ENCODE peak calls at places on chromosomes 11 and 22, in nine cellular contexts. P is HEK293T; U is activated gamma-delta T cell treated with anti-CD3 and anti-CD28 coated beads, Interleukin-2, amount 50 U/mL, for 16 hours; T is SK-N-SH; B is iPS DF 19.7; N is SJSA1; Q is stimulated activated effector memory CD8-positive, alpha-beta T cell treated with anti-CD3 and anti-CD28 coated beads, Interleukin-12 subunit alpha, Interleukin-12 subunit beta, amount 100 ng/mL, for 72 hours; M is T-cell; A is fibroblast of the aortic adventitia. I is an unnamed sample.

GRCh38 chr11:91932151-91932821 is 292.3 kb upstream of the FAT3 start:
- DNase-seq in M (no peak), P (no peak), A (no peak), B (no peak), N (no peak), Q (no peak), U (no peak), T (peak; percentile 48), I (no peak)

GRCh38 chr11:113957016-113957415 is 17.9 kb upstream of the HTR3A start:
- DNase-seq in N (no peak), M (no peak), P (no peak), Q (no peak), B (no peak), A (no peak), T (no peak), U (no peak), I (no peak)

GRCh38 chr11:30424336-30424735 is 101.4 kb downstream of the ARL14EP start:
- DNase-seq in P (no peak), B (no peak), N (no peak), Q (no peak), U (no peak), M (no peak), T (no peak), A (no peak), I (no peak)

GRCh38 chr11:88313441-88313840 is 24.1 kb downstream of the CTSC start:
- DNase-seq in U (no peak), M (no peak), A (no peak), Q (no peak), T (no peak), P (no peak), B (no peak), N (no peak), I (peak; percentile 27)

GRCh38 chr11:95556342-95557151 is 233.0 kb downstream of the FAM76B start:
- DNase-seq in N (no peak), M (no peak), Q (peak; percentile 66), B (no peak), P (no peak), A (peak; percentile 82), U (no peak), T (no peak), I (peak; percentile 49)

GRCh38 chr22:24325105-24325757 is 54.6 kb downstream of the SPECC1L start:
- DNase-seq in P (peak; percentile 55), U (no peak), Q (no peak), B (peak; percentile 28), N (peak; percentile 54), A (peak; percentile 94), T (peak; percentile 42), M (no peak), I (peak; percentile 92)

GRCh38 chr11:111230122-111230465 is 15.4 kb upstream of the POU2AF2 start:
- DNase-seq in B (no peak), A (no peak), U (no peak), P (no peak), N (no peak), T (no peak), Q (no peak), M (no peak), I (no peak)

GRCh38 chr11:14584595-14584994 is 59.0 kb upstream of the PDE3B start:
- DNase-seq in Q (no peak), P (no peak), U (no peak), T (peak; percentile 55), N (no peak), A (no peak), M (no peak), B (no peak), I (no peak)

GRCh38 chr11:2993000-2993330 is 836 bp upstream of the NAP1L4 start:
- DNase-seq in N (no peak), T (no peak), B (no peak), A (no peak), U (no peak), M (no peak), Q (no peak), P (no peak), I (no peak)

GRCh38 chr11:117426297-117426685 is 98.6 kb downstream of the CEP164 start:
- DNase-seq in A (peak; percentile 50), T (peak; percentile 91), P (peak; percentile 88), M (peak; percentile 37), Q (peak; percentile 89), N (peak; percentile 65), U (peak; percentile 58), B (peak; percentile 50), I (peak; percentile 30)

GRCh38 chr11:20110908-20111669 is 49.2 kb downstream of the DBX1 start:
- DNase-seq in N (peak; percentile 41), T (peak; percentile 78), U (peak; percentile 15), A (peak; percentile 86), Q (peak; percentile 70), B (peak; percentile 60), M (no peak), P (peak; percentile 79), I (peak; percentile 85)

GRCh38 chr11:63829823-63830489 is 9.0 kb upstream of the MARK2 start:
- DNase-seq in T (peak; percentile 79), Q (no peak), N (no peak), A (peak; percentile 18), B (no peak), U (no peak), P (peak; percentile 42), M (no peak), I (peak; percentile 44)

GRCh38 chr11:119108151-119108856 is 1.2 kb downstream of the C2CD2L start:
- DNase-seq in Q (no peak), A (peak; percentile 35), B (no peak), U (no peak), P (peak; percentile 39), N (no peak), M (peak; percentile 40), T (peak; percentile 49), I (peak; percentile 27)

GRCh38 chr11:22163394-22163797 is 29.5 kb upstream of the ANO5 start:
- DNase-seq in B (no peak), P (no peak), U (no peak), T (no peak), Q (no peak), M (no peak), A (no peak), N (no peak), I (no peak)

GRCh38 chr11:113193077-113193476 is 121.3 kb upstream of the TTC12 start:
- DNase-seq in N (no peak), A (peak; percentile 22), T (no peak), P (no peak), Q (no peak), M (no peak), B (no peak), U (no peak), I (no peak)

GRCh38 chr22:22348815-22349454 is 104.3 kb downstream of the VPREB1 start:
- DNase-seq in A (no peak), B (no peak), N (no peak), T (no peak), M (no peak), Q (no peak), U (no peak), P (no peak), I (no peak)

GRCh38 chr11:111512296-111513239 is at the start of gene BTG4:
- DNase-seq in B (no peak), N (no peak), Q (peak; percentile 52), U (no peak), M (no peak), T (peak; percentile 68), A (no peak), P (no peak), I (no peak)

GRCh38 chr11:10325398-10326079 is 20.7 kb downstream of the ADM start:
- DNase-seq in P (no peak), Q (no peak), A (peak; percentile 97), N (no peak), B (no peak), M (no peak), T (no peak), U (no peak), I (peak; percentile 99)

GRCh38 chr11:132082566-132082965 is 712.2 kb downstream of the NTM start:
- DNase-seq in N (no peak), B (no peak), U (no peak), P (no peak), Q (no peak), A (no peak), T (no peak), M (no peak), I (no peak)

GRCh38 chr11:96744697-96745096 is 354.9 kb downstream of the JRKL start:
- DNase-seq in B (no peak), M (no peak), A (no peak), Q (no peak), T (no peak), P (no peak), N (no peak), U (no peak), I (peak; percentile 16)

GRCh38 chr22:19998991-19999820 is 17.4 kb downstream of the ARVCF start:
- DNase-seq in M (no peak), U (no peak), P (no peak), A (no peak), N (no peak), B (no peak), Q (no peak), T (peak; percentile 72), I (no peak)

GRCh38 chr22:49492308-49492707 is 335.4 kb downstream of the BRD1 start:
- DNase-seq in U (no peak), P (no peak), B (no peak), T (no peak), M (no peak), Q (no peak), N (no peak), A (no peak), I (no peak)

GRCh38 chr22:44601725-44602124 is 100.3 kb upstream of the PRR5 start:
- DNase-seq in B (no peak), M (no peak), Q (no peak), N (no peak), U (no peak), A (no peak), P (no peak), T (no peak), I (no peak)

GRCh38 chr11:7982582-7983119 is 4.5 kb upstream of the EIF3F start:
- DNase-seq in Q (no peak), A (no peak), P (no peak), U (no peak), T (no peak), B (no peak), N (no peak), M (no peak), I (no peak)

GRCh38 chr11:124429599-124429998 is 4.9 kb upstream of the OR8B4 start:
- DNase-seq in T (no peak), A (no peak), B (no peak), U (no peak), N (no peak), P (no peak), Q (no peak), M (no peak), I (no peak)

GRCh38 chr11:2772544-2773031 is 72.8 kb upstream of the KCNQ1OT1 start:
- DNase-seq in Q (no peak), A (no peak), P (no peak), N (peak; percentile 63), M (peak; percentile 4), T (no peak), U (no peak), B (no peak), I (peak; percentile 75)

GRCh38 chr11:2530855-2531200 is 86.0 kb downstream of the KCNQ1 start:
- DNase-seq in U (no peak), M (no peak), B (no peak), N (no peak), Q (no peak), T (no peak), P (no peak), A (no peak), I (no peak)

GRCh38 chr11:2273311-2273710 is 2.9 kb upstream of the ASCL2 start:
- DNase-seq in T (no peak), P (no peak), B (no peak), Q (no peak), M (no peak), U (no peak), N (peak; percentile 33), A (no peak), I (no peak)

GRCh38 chr22:48765595-48765994 is 1062.1 kb downstream of the BRD1 start:
- DNase-seq in N (peak; percentile 31), M (no peak), B (no peak), P (no peak), U (no peak), A (no peak), Q (peak; percentile 10), T (no peak), I (no peak)

GRCh38 chr22:21841422-21841821 is 26.0 kb downstream of the MAPK1 start:
- DNase-seq in T (no peak), A (no peak), P (no peak), M (no peak), U (no peak), B (no peak), Q (no peak), N (no peak), I (no peak)

GRCh38 chr22:29700206-29700948 is 19.4 kb upstream of the CABP7 start:
- DNase-seq in M (no peak), N (no peak), B (no peak), Q (no peak), U (no peak), P (no peak), A (peak; percentile 11), T (no peak), I (peak; percentile 31)